ENCODE peak calls at places on chromosome 13, in seven cellular contexts. J is fibroblast of the aortic adventitia; D is substantia nigra; Z is HT-29; W is epithelial cell of esophagus; N is head of caudate nucleus; I is CD4-positive, CD25-positive, alpha-beta regulatory T cell. L is an unnamed sample.

GRCh38 chr13:46628622-46629365 is 75.8 kb downstream of the LRCH1 start:
- DNase-seq in Z (no peak), I (no peak), N (no peak), W (no peak), J (no peak), D (no peak), L (no peak)

GRCh38 chr13:41563501-41564001 is 106.2 kb downstream of the RGCC start:
- DNase-seq in Z (peak), D (no peak), N (no peak), I (no peak), J (peak), W (peak), L (no peak)

GRCh38 chr13:42788601-42789000 is 7.2 kb downstream of the FAM216B start:
- DNase-seq in W (no peak), J (no peak), I (no peak), N (no peak), D (no peak), Z (no peak), L (no peak)

GRCh38 chr13:23578411-23579071 is 8.3 kb downstream of the TNFRSF19 start:
- DNase-seq in Z (no peak), W (peak), N (peak), J (peak), I (peak), D (peak), L (peak)

GRCh38 chr13:110279684-110280083 is 27.3 kb downstream of the COL4A1 start:
- DNase-seq in J (no peak), Z (no peak), D (no peak), I (no peak), W (no peak), N (no peak), L (no peak)

GRCh38 chr13:39960206-39960605 is 304.7 kb downstream of the COG6 start:
- DNase-seq in Z (no peak), W (no peak), D (no peak), N (no peak), I (no peak), J (no peak), L (no peak)

GRCh38 chr13:106418556-106418955 is 116.9 kb downstream of the EFNB2 start:
- DNase-seq in J (peak), D (no peak), N (no peak), W (peak), Z (no peak), I (no peak), L (no peak)

GRCh38 chr13:106449096-106449495 is 86.4 kb downstream of the EFNB2 start:
- DNase-seq in D (no peak), W (no peak), I (no peak), J (no peak), N (no peak), Z (no peak), L (no peak)

GRCh38 chr13:77022341-77022740 is 4.6 kb downstream of the FBXL3 start:
- DNase-seq in Z (no peak), I (no peak), D (no peak), W (peak), N (no peak), J (peak), L (no peak)

GRCh38 chr13:91308299-91308698 is 39.2 kb upstream of the MIR17HG start:
- DNase-seq in N (no peak), J (no peak), W (no peak), I (no peak), D (no peak), Z (peak), L (no peak)

GRCh38 chr13:37747071-37747612 is 122.4 kb downstream of the TRPC4 start:
- DNase-seq in D (no peak), Z (peak), J (peak), N (no peak), I (no peak), W (peak), L (no peak)

GRCh38 chr13:100040196-100040595 is 48.7 kb upstream of the PCCA start:
- DNase-seq in Z (no peak), W (no peak), J (no peak), N (no peak), D (no peak), I (no peak), L (no peak)

GRCh38 chr13:34070544-34071303 is 252.8 kb downstream of the RFC3 start:
- DNase-seq in N (no peak), D (no peak), J (no peak), W (no peak), I (no peak), Z (no peak), L (no peak)

GRCh38 chr13:29605860-29606526 is 10.5 kb upstream of the SLC7A1 start:
- DNase-seq in Z (no peak), W (no peak), I (no peak), J (no peak), N (no peak), D (no peak), L (no peak)

GRCh38 chr13:54599413-54599812 is 1570.8 kb downstream of the OLFM4 start:
- DNase-seq in I (no peak), J (no peak), D (no peak), Z (no peak), N (no peak), W (no peak), L (no peak)

GRCh38 chr13:103852036-103852435 is 785.8 kb upstream of the SLC10A2 start:
- DNase-seq in Z (no peak), D (no peak), I (no peak), W (no peak), J (no peak), N (no peak), L (no peak)

GRCh38 chr13:73708393-73708985 is 425.7 kb downstream of the KLF12 start:
- DNase-seq in W (peak), I (peak), J (peak), D (no peak), Z (peak), N (peak), L (peak)

GRCh38 chr13:104750377-104750776 is 1684.2 kb upstream of the SLC10A2 start:
- DNase-seq in I (no peak), N (no peak), Z (peak), W (peak), J (no peak), D (no peak), L (no peak)

GRCh38 chr13:50167967-50168366 is 152.7 kb downstream of the KCNRG start:
- DNase-seq in J (no peak), Z (no peak), W (no peak), I (no peak), D (no peak), N (no peak), L (no peak)

GRCh38 chr13:20702530-20702929 is 969 bp upstream of the IL17D start:
- DNase-seq in J (peak), D (no peak), W (no peak), Z (peak), I (no peak), N (no peak), L (no peak)

GRCh38 chr13:26499209-26499601 is 58.3 kb upstream of the WASF3 start:
- DNase-seq in D (no peak), J (no peak), I (no peak), N (no peak), W (no peak), Z (peak), L (no peak)

GRCh38 chr13:37065893-37066526 is 6.5 kb upstream of the SUPT20H start:
- DNase-seq in Z (no peak), I (no peak), J (no peak), W (no peak), N (no peak), D (no peak), L (no peak)

GRCh38 chr13:24233351-24233901 is 72.9 kb downstream of the SPATA13 start:
- DNase-seq in W (no peak), I (no peak), Z (no peak), D (no peak), N (no peak), J (peak), L (no peak)

GRCh38 chr13:91664036-91664435 is 265.6 kb downstream of the GPC5 start:
- DNase-seq in D (no peak), Z (no peak), J (no peak), N (peak), W (peak), I (no peak), L (no peak)

GRCh38 chr13:91369432-91369831 is 21.9 kb downstream of the MIR17HG start:
- DNase-seq in J (peak), D (no peak), W (no peak), N (no peak), I (no peak), Z (no peak), L (no peak)

GRCh38 chr13:105998233-105998550 is 537.3 kb downstream of the EFNB2 start:
- DNase-seq in J (no peak), N (no peak), W (no peak), Z (no peak), D (no peak), I (no peak), L (no peak)

GRCh38 chr13:20566917-20567755 is at the start of gene IFT88:
- DNase-seq in N (peak), W (peak), I (peak), D (peak), J (peak), Z (peak), L (peak)

GRCh38 chr13:24659239-24659638 is 21.0 kb upstream of the ATP12A start:
- DNase-seq in J (no peak), W (no peak), I (no peak), N (no peak), Z (no peak), D (no peak), L (no peak)

GRCh38 chr13:98959775-98960325 is 18.0 kb downstream of the DOCK9 start:
- DNase-seq in D (no peak), I (no peak), N (peak), J (no peak), Z (no peak), W (no peak), L (no peak)

GRCh38 chr13:114059428-114059827 is 73.0 kb downstream of the RASA3 start:
- DNase-seq in J (no peak), W (no peak), I (no peak), N (no peak), Z (no peak), D (no peak), L (no peak)

GRCh38 chr13:71610876-71611275 is 256.1 kb downstream of the DACH1 start:
- DNase-seq in Z (no peak), N (no peak), D (no peak), J (no peak), I (no peak), W (no peak), L (no peak)

GRCh38 chr13:52615817-52616216 is 26.4 kb upstream of the HNRNPA1L2 start:
- DNase-seq in I (no peak), D (no peak), J (no peak), N (no peak), Z (peak), W (no peak), L (no peak)

GRCh38 chr13:23146811-23147245 is 34.0 kb upstream of the SGCG start:
- DNase-seq in I (no peak), N (no peak), W (peak), Z (no peak), J (no peak), D (no peak), L (no peak)

GRCh38 chr13:112768795-112769411 is 79.1 kb downstream of the ATP11A start:
- DNase-seq in J (no peak), D (no peak), W (no peak), I (no peak), N (no peak), Z (no peak), L (no peak)

GRCh38 chr13:74977498-74977897 is 504.5 kb downstream of the TBC1D4 start:
- DNase-seq in J (no peak), W (no peak), D (no peak), Z (no peak), N (no peak), I (no peak), L (no peak)

GRCh38 chr13:20297181-20297580 is 65.1 kb upstream of the GJB6 start:
- DNase-seq in Z (no peak), J (no peak), W (peak), I (no peak), D (no peak), N (no peak), L (no peak)

GRCh38 chr13:76619631-76620030 is 266.6 kb downstream of the KCTD12 start:
- DNase-seq in J (no peak), N (no peak), W (no peak), D (no peak), Z (no peak), I (no peak), L (no peak)

GRCh38 chr13:49828452-49828851 is 36.0 kb upstream of the KPNA3 start:
- DNase-seq in W (peak), N (no peak), I (no peak), D (no peak), J (no peak), Z (peak), L (no peak)

GRCh38 chr13:100409132-100409531 is 179.5 kb downstream of the GGACT start:
- DNase-seq in D (no peak), W (no peak), N (no peak), I (no peak), J (peak), Z (no peak), L (no peak)

L was measured in NT2/D1.